ENCODE peak calls at places on chromosome 1, in seven cellular contexts. One of them, this sample, is unnamed.
A peak's percentile ranks its signal among the peaks of the same experiment; 100 is the strongest.

GRCh38 chr1:161119017-161119378 is 1.1 kb downstream of the NIT1 start:
- DNase-seq in pancreas: peak; percentile 52
- DNase-seq in neural progenitor cell: peak; percentile 22
- DNase-seq in right lobe of liver: peak; percentile 79
- DNase-seq in A549: no peak
- DNase-seq in astrocyte: no peak
- DNase-seq in progenitor cell of endocrine pancreas: no peak
- DNase-seq in this sample: no peak

GRCh38 chr1:196535727-196536126 is 72.5 kb downstream of the KCNT2 start:
- DNase-seq in progenitor cell of endocrine pancreas: no peak
- DNase-seq in neural progenitor cell: peak; percentile 53
- DNase-seq in A549: no peak
- DNase-seq in pancreas: no peak
- DNase-seq in astrocyte: peak; percentile 32
- DNase-seq in right lobe of liver: peak; percentile 24
- DNase-seq in this sample: peak; percentile 31

GRCh38 chr1:205578780-205579571 is 52.8 kb downstream of the ELK4 start:
- DNase-seq in astrocyte: no peak
- DNase-seq in A549: no peak
- DNase-seq in progenitor cell of endocrine pancreas: no peak
- DNase-seq in neural progenitor cell: no peak
- DNase-seq in pancreas: no peak
- DNase-seq in right lobe of liver: no peak
- DNase-seq in this sample: no peak

GRCh38 chr1:34800214-34800613 is 7.4 kb downstream of the GJA4 start:
- DNase-seq in pancreas: no peak
- DNase-seq in progenitor cell of endocrine pancreas: no peak
- DNase-seq in neural progenitor cell: no peak
- DNase-seq in astrocyte: peak; percentile 39
- DNase-seq in A549: no peak
- DNase-seq in right lobe of liver: no peak
- DNase-seq in this sample: no peak

GRCh38 chr1:19651141-19651737 is 7.1 kb downstream of the NBL1 start:
- DNase-seq in pancreas: peak; percentile 32
- DNase-seq in neural progenitor cell: peak; percentile 75
- DNase-seq in right lobe of liver: no peak
- DNase-seq in astrocyte: no peak
- DNase-seq in progenitor cell of endocrine pancreas: peak; percentile 44
- DNase-seq in A549: peak; percentile 77
- DNase-seq in this sample: no peak

GRCh38 chr1:93605812-93606512 is 75.7 kb downstream of the BCAR3 start:
- DNase-seq in pancreas: no peak
- DNase-seq in progenitor cell of endocrine pancreas: no peak
- DNase-seq in right lobe of liver: no peak
- DNase-seq in astrocyte: peak; percentile 99
- DNase-seq in A549: peak; percentile 68
- DNase-seq in neural progenitor cell: no peak
- DNase-seq in this sample: no peak

GRCh38 chr1:204225841-204226745 is 12.3 kb upstream of the GOLT1A start:
- DNase-seq in progenitor cell of endocrine pancreas: no peak
- DNase-seq in right lobe of liver: peak; percentile 94
- DNase-seq in pancreas: no peak
- DNase-seq in astrocyte: peak; percentile 65
- DNase-seq in A549: no peak
- DNase-seq in neural progenitor cell: no peak
- DNase-seq in this sample: no peak

GRCh38 chr1:168004531-168004930 is 67.7 kb upstream of the MPC2 start:
- DNase-seq in right lobe of liver: no peak
- DNase-seq in A549: no peak
- DNase-seq in progenitor cell of endocrine pancreas: no peak
- DNase-seq in astrocyte: no peak
- DNase-seq in neural progenitor cell: no peak
- DNase-seq in pancreas: no peak
- DNase-seq in this sample: no peak

GRCh38 chr1:236659792-236660587 is 26.3 kb upstream of the ACTN2 start:
- DNase-seq in astrocyte: no peak
- DNase-seq in A549: no peak
- DNase-seq in right lobe of liver: no peak
- DNase-seq in pancreas: no peak
- DNase-seq in neural progenitor cell: no peak
- DNase-seq in progenitor cell of endocrine pancreas: no peak
- DNase-seq in this sample: no peak

GRCh38 chr1:12153181-12153785 is 13.5 kb upstream of the TNFRSF1B start:
- DNase-seq in astrocyte: peak; percentile 67
- DNase-seq in A549: no peak
- DNase-seq in pancreas: no peak
- DNase-seq in right lobe of liver: peak; percentile 83
- DNase-seq in neural progenitor cell: no peak
- DNase-seq in progenitor cell of endocrine pancreas: no peak
- DNase-seq in this sample: peak; percentile 65

GRCh38 chr1:235675152-235675890 is 25.7 kb upstream of the GNG4 start:
- DNase-seq in progenitor cell of endocrine pancreas: no peak
- DNase-seq in pancreas: no peak
- DNase-seq in right lobe of liver: no peak
- DNase-seq in neural progenitor cell: no peak
- DNase-seq in astrocyte: no peak
- DNase-seq in A549: no peak
- DNase-seq in this sample: no peak

GRCh38 chr1:209250970-209251636 is 332.4 kb upstream of the CAMK1G start:
- DNase-seq in right lobe of liver: no peak
- DNase-seq in neural progenitor cell: no peak
- DNase-seq in A549: no peak
- DNase-seq in pancreas: no peak
- DNase-seq in progenitor cell of endocrine pancreas: no peak
- DNase-seq in astrocyte: peak; percentile 22
- DNase-seq in this sample: no peak

GRCh38 chr1:43436371-43436770 is 17.4 kb downstream of the HYI start:
- DNase-seq in A549: no peak
- DNase-seq in pancreas: no peak
- DNase-seq in neural progenitor cell: no peak
- DNase-seq in astrocyte: no peak
- DNase-seq in progenitor cell of endocrine pancreas: no peak
- DNase-seq in right lobe of liver: no peak
- DNase-seq in this sample: no peak

GRCh38 chr1:235902638-235903542 is 36.2 kb upstream of the LYST start:
- DNase-seq in progenitor cell of endocrine pancreas: no peak
- DNase-seq in pancreas: no peak
- DNase-seq in right lobe of liver: no peak
- DNase-seq in astrocyte: peak; percentile 83
- DNase-seq in A549: peak; percentile 55
- DNase-seq in neural progenitor cell: no peak
- DNase-seq in this sample: no peak

GRCh38 chr1:19682901-19683300 is 18.2 kb downstream of the HTR6 start:
- DNase-seq in pancreas: no peak
- DNase-seq in right lobe of liver: no peak
- DNase-seq in astrocyte: no peak
- DNase-seq in neural progenitor cell: no peak
- DNase-seq in A549: no peak
- DNase-seq in progenitor cell of endocrine pancreas: no peak
- DNase-seq in this sample: no peak

GRCh38 chr1:218715961-218716669 is 371.0 kb downstream of the TGFB2 start:
- DNase-seq in progenitor cell of endocrine pancreas: no peak
- DNase-seq in A549: no peak
- DNase-seq in astrocyte: peak; percentile 58
- DNase-seq in right lobe of liver: no peak
- DNase-seq in neural progenitor cell: no peak
- DNase-seq in pancreas: no peak
- DNase-seq in this sample: no peak

GRCh38 chr1:217660353-217661062 is 29.4 kb downstream of the SPATA17 start:
- DNase-seq in right lobe of liver: no peak
- DNase-seq in astrocyte: peak; percentile 84
- DNase-seq in neural progenitor cell: peak; percentile 19
- DNase-seq in progenitor cell of endocrine pancreas: no peak
- DNase-seq in pancreas: no peak
- DNase-seq in A549: peak; percentile 71
- DNase-seq in this sample: no peak

GRCh38 chr1:219405531-219406331 is 207.2 kb downstream of the ZC3H11B start:
- DNase-seq in neural progenitor cell: no peak
- DNase-seq in progenitor cell of endocrine pancreas: no peak
- DNase-seq in astrocyte: no peak
- DNase-seq in right lobe of liver: no peak
- DNase-seq in pancreas: no peak
- DNase-seq in A549: no peak
- DNase-seq in this sample: no peak

DNA sequence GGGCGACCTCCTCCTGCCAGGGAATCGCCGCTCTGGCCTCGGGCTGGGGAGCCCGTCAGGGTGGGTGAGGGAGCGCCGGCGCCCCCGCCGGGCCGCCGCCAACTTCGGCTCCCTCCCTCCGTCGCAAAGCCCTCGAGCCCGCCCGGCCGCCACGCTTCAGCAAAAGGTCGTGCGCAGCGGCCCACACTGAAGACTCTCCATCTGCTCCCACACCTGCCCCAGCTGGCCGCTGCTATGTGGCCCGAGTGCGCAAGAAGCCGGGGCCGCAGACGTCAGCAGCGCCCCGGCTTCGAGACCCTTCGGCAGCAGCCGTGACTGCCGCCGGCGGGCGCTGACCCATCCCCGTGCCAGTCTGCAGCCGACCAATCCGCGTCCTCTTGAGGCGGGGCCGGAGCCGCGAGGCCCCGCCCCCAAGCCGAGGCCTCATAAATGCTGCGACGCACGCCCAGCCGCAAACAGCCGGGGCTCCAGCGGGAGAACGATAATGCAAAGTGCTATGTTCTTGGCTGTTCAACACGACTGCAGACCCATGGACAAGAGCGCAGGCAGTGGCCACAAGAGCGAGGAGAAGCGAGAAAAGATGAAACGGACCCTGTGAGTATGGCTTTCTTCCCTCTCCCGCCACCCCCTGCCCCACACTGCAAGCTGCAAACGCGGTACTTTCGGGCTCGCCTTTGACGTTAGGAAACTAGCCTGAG is at the start of gene RGS2:
- DNase-seq in neural progenitor cell: peak; percentile 96
- DNase-seq in right lobe of liver: peak; percentile 95
- DNase-seq in astrocyte: peak; percentile 88
- DNase-seq in A549: peak; percentile 88
- DNase-seq in progenitor cell of endocrine pancreas: peak; percentile 84
- DNase-seq in pancreas: peak; percentile 90
- DNase-seq in this sample: peak; percentile 95
- TF ChIP-seq CTCF in neural progenitor cell: peak; percentile 38
- TF ChIP-seq CTCF in right lobe of liver: no peak
- TF ChIP-seq CTCF in astrocyte: no peak
- TF ChIP-seq CTCF in A549: peak; percentile 39
- TF ChIP-seq CTCF in progenitor cell of endocrine pancreas: peak; percentile 39
- TF ChIP-seq CTCF in pancreas: no peak
- TF ChIP-seq CTCF in this sample: no peak

GRCh38 chr1:58849556-58849955 is 65.7 kb upstream of the JUN start:
- DNase-seq in pancreas: no peak
- DNase-seq in neural progenitor cell: no peak
- DNase-seq in A549: no peak
- DNase-seq in progenitor cell of endocrine pancreas: no peak
- DNase-seq in right lobe of liver: no peak
- DNase-seq in astrocyte: no peak
- DNase-seq in this sample: no peak

GRCh38 chr1:58844176-58844575 is 60.3 kb upstream of the JUN start:
- DNase-seq in neural progenitor cell: no peak
- DNase-seq in progenitor cell of endocrine pancreas: no peak
- DNase-seq in right lobe of liver: no peak
- DNase-seq in pancreas: no peak
- DNase-seq in astrocyte: peak; percentile 68
- DNase-seq in A549: no peak
- DNase-seq in this sample: no peak

GRCh38 chr1:58845947-58846346 is 62.1 kb upstream of the JUN start:
- DNase-seq in progenitor cell of endocrine pancreas: no peak
- DNase-seq in A549: no peak
- DNase-seq in astrocyte: no peak
- DNase-seq in neural progenitor cell: no peak
- DNase-seq in right lobe of liver: no peak
- DNase-seq in pancreas: no peak
- DNase-seq in this sample: no peak

GRCh38 chr1:58852731-58853485 is 69.1 kb upstream of the JUN start:
- DNase-seq in pancreas: no peak
- DNase-seq in astrocyte: no peak
- DNase-seq in A549: no peak
- DNase-seq in progenitor cell of endocrine pancreas: no peak
- DNase-seq in neural progenitor cell: peak; percentile 60
- DNase-seq in right lobe of liver: no peak
- DNase-seq in this sample: no peak

DNA sequence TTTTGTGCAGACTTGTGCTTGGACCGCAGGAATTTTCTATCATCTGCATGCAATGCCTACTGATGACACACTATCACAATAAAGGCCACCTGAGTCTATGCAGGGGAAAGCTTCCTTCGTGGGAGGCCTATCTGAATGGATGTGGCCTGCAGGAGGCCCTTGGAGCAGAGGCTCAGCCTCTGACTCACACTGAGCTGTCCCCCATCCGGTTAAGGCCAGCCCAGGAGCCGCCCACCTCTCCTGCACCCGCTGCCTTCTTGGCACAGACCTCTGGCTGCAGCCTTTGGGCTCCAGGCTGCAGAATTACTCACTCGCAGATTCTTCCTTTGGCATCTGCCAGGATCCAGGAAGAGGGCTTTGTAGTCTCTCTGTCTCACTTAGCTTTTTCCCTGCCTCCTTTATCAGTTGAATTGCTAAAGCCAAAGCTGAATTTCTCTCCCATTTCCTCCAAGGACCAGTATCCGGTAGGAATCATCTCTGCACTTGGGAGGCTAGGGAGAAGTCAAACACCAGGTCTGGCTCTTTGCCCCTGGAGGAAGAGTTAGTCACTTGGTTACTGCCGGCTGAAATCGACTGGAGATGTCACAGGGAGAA is 65.1 kb upstream of the JUN start:
- DNase-seq in astrocyte: peak; percentile 99
- DNase-seq in right lobe of liver: no peak
- DNase-seq in neural progenitor cell: peak; percentile 13
- DNase-seq in progenitor cell of endocrine pancreas: no peak
- DNase-seq in pancreas: peak; percentile 23
- DNase-seq in A549: peak; percentile 72
- DNase-seq in this sample: no peak
- TF ChIP-seq CTCF in astrocyte: no peak
- TF ChIP-seq CTCF in right lobe of liver: no peak
- TF ChIP-seq CTCF in neural progenitor cell: no peak
- TF ChIP-seq CTCF in progenitor cell of endocrine pancreas: no peak
- TF ChIP-seq CTCF in pancreas: no peak
- TF ChIP-seq CTCF in A549: no peak
- TF ChIP-seq CTCF in this sample: no peak

DNA sequence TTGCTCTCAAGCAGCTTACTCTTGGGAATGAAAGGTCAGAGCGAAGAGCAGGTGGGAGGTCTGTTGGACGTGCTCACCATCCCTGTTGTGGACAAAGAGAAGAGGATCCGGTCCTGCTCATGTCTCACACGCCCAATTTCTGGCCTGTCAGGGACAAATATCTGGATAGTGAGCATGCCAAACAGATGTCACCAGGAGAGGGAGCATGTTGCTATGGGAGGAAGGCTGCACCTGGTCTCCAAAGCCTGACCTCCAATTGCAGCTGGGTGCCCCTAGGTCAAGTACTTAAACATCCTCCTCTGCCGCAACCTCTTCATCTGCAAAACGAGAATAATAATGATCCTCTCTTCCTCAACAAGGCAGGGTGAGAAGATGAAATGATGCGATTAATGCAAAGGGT is 53.4 kb downstream of the DMRTA2 start:
- DNase-seq in astrocyte: no peak
- DNase-seq in neural progenitor cell: peak; percentile 37
- DNase-seq in right lobe of liver: no peak
- DNase-seq in A549: no peak
- DNase-seq in pancreas: no peak
- DNase-seq in progenitor cell of endocrine pancreas: no peak
- DNase-seq in this sample: no peak
- TF ChIP-seq CTCF in astrocyte: no peak
- TF ChIP-seq CTCF in neural progenitor cell: peak; percentile 46
- TF ChIP-seq CTCF in right lobe of liver: peak; percentile 10
- TF ChIP-seq CTCF in A549: peak; percentile 5
- TF ChIP-seq CTCF in pancreas: no peak
- TF ChIP-seq CTCF in progenitor cell of endocrine pancreas: peak; percentile 32
- TF ChIP-seq CTCF in this sample: peak; percentile 32

GRCh38 chr1:245225709-245226464 is 71.1 kb downstream of the KIF26B start:
- DNase-seq in right lobe of liver: no peak
- DNase-seq in neural progenitor cell: no peak
- DNase-seq in pancreas: no peak
- DNase-seq in A549: no peak
- DNase-seq in progenitor cell of endocrine pancreas: no peak
- DNase-seq in astrocyte: no peak
- DNase-seq in this sample: no peak
- TF ChIP-seq CTCF in right lobe of liver: no peak
- TF ChIP-seq CTCF in neural progenitor cell: no peak
- TF ChIP-seq CTCF in pancreas: no peak
- TF ChIP-seq CTCF in A549: no peak
- TF ChIP-seq CTCF in progenitor cell of endocrine pancreas: no peak
- TF ChIP-seq CTCF in astrocyte: no peak
- TF ChIP-seq CTCF in this sample: no peak

This sample was measured in GM06990.